ENCODE peak calls at places on chromosome 16, in nine cellular contexts. D is astrocyte, X is pancreas, A is fibroblast of pulmonary artery, E is OCI-LY7, B is heart right ventricle, Q is MM.1S, T is mucosa of descending colon, L is GM12865. C is an unnamed sample.

GRCh38 chr16:56897026-56897799 is 32.2 kb downstream of the SLC12A3 start:
- DNase-seq in D (no peak), X (no peak), A (no peak), E (no peak), B (no peak), Q (no peak), T (no peak), L (no peak), C (no peak)

GRCh38 chr16:72905581-72905980 is 142.3 kb downstream of the ZFHX3 start:
- DNase-seq in D (peak), X (no peak), A (peak), E (no peak), B (no peak), Q (no peak), T (no peak), L (no peak), C (peak)

GRCh38 chr16:11447836-11448235 is 102.6 kb downstream of the RMI2 start:
- DNase-seq in D (no peak), X (no peak), A (no peak), E (no peak), B (no peak), Q (no peak), T (no peak), L (no peak), C (no peak)

GRCh38 chr16:77143364-77143763 is 47.6 kb upstream of the MON1B start:
- DNase-seq in D (no peak), X (no peak), A (no peak), E (no peak), B (no peak), Q (no peak), T (no peak), L (no peak), C (no peak)

GRCh38 chr16:28098171-28098958 is 34.9 kb upstream of the GSG1L start:
- DNase-seq in D (no peak), X (no peak), A (no peak), E (no peak), B (no peak), Q (no peak), T (no peak), L (no peak), C (no peak)

GRCh38 chr16:13503960-13504635 is 415.9 kb upstream of the ERCC4 start:
- DNase-seq in D (no peak), X (no peak), A (no peak), E (no peak), B (no peak), Q (no peak), T (no peak), L (no peak), C (no peak)

GRCh38 chr16:15572329-15573001 is 70.5 kb downstream of the MARF1 start:
- DNase-seq in D (peak), X (no peak), A (peak), E (no peak), B (no peak), Q (no peak), T (no peak), L (no peak), C (peak)

GRCh38 chr16:30677931-30678585 is 19.8 kb downstream of the FBRS start:
- DNase-seq in D (no peak), X (no peak), A (no peak), E (no peak), B (no peak), Q (no peak), T (no peak), L (no peak), C (no peak)

GRCh38 chr16:10992112-10992511 is 47.7 kb downstream of the CLEC16A start:
- DNase-seq in D (peak), X (no peak), A (peak), E (no peak), B (no peak), Q (no peak), T (no peak), L (no peak), C (no peak)

GRCh38 chr16:9808210-9808609 is 374.0 kb downstream of the GRIN2A start:
- DNase-seq in D (no peak), X (no peak), A (no peak), E (no peak), B (no peak), Q (no peak), T (no peak), L (no peak), C (no peak)

GRCh38 chr16:16109453-16110110 is 113.7 kb downstream of the ABCC6 start:
- DNase-seq in D (no peak), X (no peak), A (no peak), E (no peak), B (no peak), Q (no peak), T (no peak), L (no peak), C (no peak)

GRCh38 chr16:74035816-74036215 is 260.8 kb upstream of the PSMD7 start:
- DNase-seq in D (no peak), X (no peak), A (peak), E (peak), B (no peak), Q (no peak), T (no peak), L (peak), C (peak)

GRCh38 chr16:74030000-74030399 is 266.6 kb upstream of the PSMD7 start:
- DNase-seq in D (no peak), X (no peak), A (no peak), E (no peak), B (no peak), Q (no peak), T (peak), L (no peak), C (no peak)

GRCh38 chr16:74029122-74029805 is 267.4 kb upstream of the PSMD7 start:
- DNase-seq in D (no peak), X (no peak), A (no peak), E (no peak), B (no peak), Q (no peak), T (no peak), L (no peak), C (no peak)

GRCh38 chr16:74031551-74031950 is 265.1 kb upstream of the PSMD7 start:
- DNase-seq in D (no peak), X (no peak), A (no peak), E (no peak), B (no peak), Q (no peak), T (no peak), L (no peak), C (no peak)

DNA sequence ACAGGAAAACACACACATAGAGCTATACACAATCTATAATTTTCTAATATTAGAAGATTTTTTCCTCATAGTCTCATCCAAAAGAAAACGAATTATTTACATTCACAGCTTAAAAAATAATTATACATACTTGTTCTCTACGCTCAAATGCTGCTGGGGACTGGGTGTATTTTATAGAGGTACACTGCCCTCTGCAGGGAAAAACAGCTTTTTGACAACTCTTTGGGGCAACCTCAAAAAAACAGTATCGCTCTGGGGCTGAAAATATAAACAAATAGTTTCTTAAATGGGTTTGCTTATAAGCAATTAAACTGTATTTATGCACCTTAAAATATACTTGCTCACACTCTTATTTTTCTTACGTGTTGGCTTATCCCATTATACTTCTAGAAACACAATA is 261.8 kb upstream of the PSMD7 start:
- DNase-seq in D (no peak), X (no peak), A (peak), E (peak), B (no peak), Q (no peak), T (no peak), L (peak), C (peak)
- TF ChIP-seq CTCF in D (peak), X (no peak), A (peak), E (peak), B (peak), Q (no peak), T (no peak), L (peak), C (peak)

GRCh38 chr16:86462334-86463084 is 47.8 kb upstream of the FOXF1 start:
- DNase-seq in D (peak), X (no peak), A (no peak), E (no peak), B (no peak), Q (no peak), T (peak), L (no peak), C (no peak)

GRCh38 chr16:86466695-86467406 is 43.5 kb upstream of the FOXF1 start:
- DNase-seq in D (peak), X (no peak), A (no peak), E (no peak), B (no peak), Q (no peak), T (no peak), L (no peak), C (no peak)

GRCh38 chr16:86464044-86464443 is 46.3 kb upstream of the FOXF1 start:
- DNase-seq in D (no peak), X (no peak), A (no peak), E (no peak), B (no peak), Q (no peak), T (no peak), L (no peak), C (no peak)

GRCh38 chr16:86467490-86467889 is 42.8 kb upstream of the FOXF1 start:
- DNase-seq in D (no peak), X (no peak), A (no peak), E (no peak), B (no peak), Q (no peak), T (no peak), L (no peak), C (no peak)

DNA sequence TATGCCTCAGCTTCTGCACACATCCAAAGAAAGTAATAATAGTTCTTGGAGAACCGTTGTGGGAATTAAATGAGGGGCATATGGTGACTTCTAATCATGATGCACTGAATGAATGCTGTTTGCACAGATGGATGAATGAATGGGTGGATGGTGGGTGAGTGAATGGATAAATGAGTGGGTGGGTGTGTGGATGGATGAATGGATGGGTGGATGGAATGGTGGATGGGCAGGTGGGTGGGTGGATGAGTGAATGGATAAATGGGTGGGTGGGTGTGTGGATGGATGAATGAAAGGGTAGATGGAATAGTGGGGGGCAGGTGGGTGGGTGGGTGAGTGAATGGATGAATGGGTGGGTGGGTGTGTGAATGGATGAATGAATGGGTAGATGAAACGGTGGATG is 44.9 kb upstream of the FOXF1 start:
- DNase-seq in D (no peak), X (no peak), A (no peak), E (no peak), B (no peak), Q (no peak), T (no peak), L (no peak), C (no peak)
- H3K4me3 ChIP-seq in D (no peak), X (no peak), A (no peak), E (no peak), B (no peak), Q (no peak), T (no peak), L (no peak), C (no peak)

GRCh38 chr16:50376997-50377396 is 8.2 kb upstream of the BRD7 start:
- DNase-seq in D (no peak), X (no peak), A (no peak), E (no peak), B (no peak), Q (no peak), T (no peak), L (no peak), C (no peak)

GRCh38 chr16:50386139-50386538 is 17.4 kb upstream of the BRD7 start:
- DNase-seq in D (no peak), X (no peak), A (no peak), E (no peak), B (no peak), Q (no peak), T (no peak), L (no peak), C (peak)

GRCh38 chr16:50384500-50385122 is 15.8 kb upstream of the BRD7 start:
- DNase-seq in D (no peak), X (no peak), A (no peak), E (peak), B (no peak), Q (no peak), T (no peak), L (no peak), C (no peak)

GRCh38 chr16:50378417-50378816 is 9.6 kb upstream of the BRD7 start:
- DNase-seq in D (no peak), X (no peak), A (no peak), E (no peak), B (no peak), Q (no peak), T (no peak), L (no peak), C (no peak)

GRCh38 chr16:50381679-50382440 is 13.1 kb upstream of the BRD7 start:
- DNase-seq in D (no peak), X (no peak), A (no peak), E (no peak), B (no peak), Q (no peak), T (no peak), L (peak), C (no peak)
- TF ChIP-seq CTCF in D (no peak), X (no peak), A (peak), E (peak), B (no peak), Q (peak), T (no peak), L (peak), C (peak)

DNA sequence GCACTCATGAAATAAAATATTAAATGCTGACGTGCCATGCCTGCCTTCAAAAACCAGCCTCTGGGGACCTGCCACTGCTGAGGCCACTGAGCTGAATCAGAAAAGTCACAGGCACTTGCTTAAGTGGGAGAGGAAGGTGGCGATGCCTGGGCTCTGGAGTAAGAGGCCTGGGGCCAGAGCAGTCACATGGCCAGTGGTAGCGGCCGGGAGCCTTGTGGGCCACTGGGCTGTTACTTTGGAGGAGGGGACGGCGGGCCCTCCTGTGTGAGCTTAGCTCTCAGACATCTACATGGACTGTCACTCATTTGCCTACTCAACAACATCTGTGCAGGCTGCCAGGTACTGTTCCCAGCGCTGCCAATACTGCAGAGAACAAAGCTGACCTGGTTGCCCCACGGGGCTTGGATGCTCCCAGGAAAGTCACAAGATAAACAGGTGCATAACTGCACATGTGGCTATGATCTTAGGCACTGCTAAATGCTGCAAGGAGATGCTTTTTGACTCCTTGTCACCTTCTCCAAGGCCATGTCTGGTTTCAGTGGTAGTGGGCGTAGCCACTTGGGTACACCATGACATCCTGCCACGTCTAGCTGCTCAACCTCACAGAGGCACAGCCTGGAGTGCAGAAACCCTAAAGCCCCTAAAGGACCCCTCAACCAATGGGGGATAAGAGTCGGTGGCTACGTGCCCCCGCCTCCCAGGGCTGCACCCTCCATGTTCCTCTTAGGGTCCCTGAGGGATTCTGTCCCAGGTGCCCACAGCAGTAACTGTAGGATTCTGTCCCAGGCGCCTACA is 11.6 kb downstream of the COTL1 start:
- DNase-seq in D (no peak), X (no peak), A (no peak), E (no peak), B (no peak), Q (no peak), T (no peak), L (no peak), C (no peak)
- H3K4me3 ChIP-seq in D (no peak), X (no peak), A (no peak), E (no peak), B (no peak), Q (no peak), T (no peak), L (no peak), C (no peak)

GRCh38 chr16:88352261-88353200 is 30.2 kb upstream of the ZNF469 start:
- DNase-seq in D (no peak), X (peak), A (no peak), E (no peak), B (no peak), Q (no peak), T (peak), L (no peak), C (peak)
- TF ChIP-seq CTCF in D (no peak), X (no peak), A (no peak), E (no peak), B (no peak), Q (no peak), T (no peak), L (no peak), C (no peak)

GRCh38 chr16:23145186-23145585 is 4.1 kb downstream of the USP31 start:
- DNase-seq in D (no peak), X (no peak), A (no peak), E (no peak), B (no peak), Q (no peak), T (no peak), L (no peak), C (no peak)
- H3K4me3 ChIP-seq in D (no peak), X (no peak), A (no peak), E (no peak), B (no peak), Q (no peak), T (no peak), L (no peak), C (no peak)

C was measured in cardiac fibroblast.